ENCODE peak calls at places on chromosomes 7 and 10, in six cellular contexts. O is CD14-positive monocyte, R is Calu3, E is GM12865, J is HFF-Myc, C is RWPE1. H is an unnamed sample.
A peak's percentile ranks its signal among the peaks of the same experiment; 100 is the strongest.

GRCh38 chr7:42236266-42237161 is 495 bp downstream of the GLI3 start:
- DNase-seq in O (no peak), R (peak; percentile 19), E (no peak), J (no peak), C (peak; percentile 49), H (peak; percentile 55)

GRCh38 chr10:91043173-91043910 is 122.5 kb upstream of the ANKRD1 start:
- DNase-seq in O (no peak), R (peak; percentile 1), E (peak; percentile 23), J (peak; percentile 19), C (peak; percentile 43), H (no peak)

GRCh38 chr10:84333864-84334451 is 5.6 kb downstream of the CCSER2 start:
- DNase-seq in O (no peak), R (no peak), E (peak; percentile 43), J (no peak), C (peak; percentile 69), H (no peak)

GRCh38 chr10:113958631-113959382 is 84.9 kb upstream of the ADRB1 start:
- DNase-seq in O (no peak), R (peak; percentile 67), E (peak; percentile 64), J (peak; percentile 94), C (peak; percentile 90), H (no peak)

GRCh38 chr7:127995157-127995865 is 35.9 kb downstream of the LRRC4 start:
- DNase-seq in O (no peak), R (no peak), E (no peak), J (no peak), C (no peak), H (no peak)

GRCh38 chr7:129969881-129970446 is 17.2 kb upstream of the UBE2H start:
- DNase-seq in O (no peak), R (peak; percentile 91), E (no peak), J (peak; percentile 75), C (peak; percentile 84), H (no peak)

GRCh38 chr10:132847416-132847777 is 61.5 kb upstream of the NKX6-2 start:
- DNase-seq in O (no peak), R (no peak), E (no peak), J (no peak), C (no peak), H (no peak)

GRCh38 chr7:106284516-106285050 is at the start of gene NAMPT:
- DNase-seq in O (no peak), R (peak; percentile 65), E (peak; percentile 54), J (no peak), C (peak; percentile 18), H (peak; percentile 39)

GRCh38 chr10:22795546-22795945 is 81.2 kb upstream of the PIP4K2A start:
- DNase-seq in O (no peak), R (no peak), E (no peak), J (no peak), C (no peak), H (no peak)

GRCh38 chr7:66837661-66838060 is 83.4 kb upstream of the TMEM248 start:
- DNase-seq in O (no peak), R (no peak), E (no peak), J (no peak), C (no peak), H (no peak)

GRCh38 chr10:64334084-64334483 is 812.9 kb downstream of the REEP3 start:
- DNase-seq in O (no peak), R (no peak), E (no peak), J (no peak), C (no peak), H (no peak)

GRCh38 chr10:7672366-7673134 is 5.8 kb upstream of the ITIH5 start:
- DNase-seq in O (no peak), R (no peak), E (no peak), J (no peak), C (no peak), H (no peak)

GRCh38 chr10:68787813-68788212 is 39.5 kb upstream of the STOX1 start:
- DNase-seq in O (no peak), R (no peak), E (no peak), J (no peak), C (no peak), H (no peak)

GRCh38 chr7:5143935-5144903 is 45.8 kb upstream of the WIPI2 start:
- DNase-seq in O (peak; percentile 64), R (peak; percentile 21), E (peak; percentile 89), J (no peak), C (no peak), H (no peak)

GRCh38 chr7:5553298-5553877 is 129.8 kb upstream of the TNRC18 start:
- DNase-seq in O (no peak), R (peak; percentile 74), E (no peak), J (no peak), C (no peak), H (no peak)

GRCh38 chr7:37920305-37920618 is 178 bp upstream of the EPDR1 start:
- DNase-seq in O (no peak), R (no peak), E (no peak), J (no peak), C (no peak), H (no peak)

GRCh38 chr7:37921340-37921805 is 933 bp downstream of the EPDR1 start:
- DNase-seq in O (no peak), R (peak; percentile 54), E (peak; percentile 48), J (no peak), C (no peak), H (no peak)

GRCh38 chr7:37918526-37918925 is 1.9 kb upstream of the SFRP4 start:
- DNase-seq in O (no peak), R (no peak), E (no peak), J (no peak), C (no peak), H (no peak)

GRCh38 chr7:37921876-37922275 is 1.4 kb downstream of the EPDR1 start:
- DNase-seq in O (no peak), R (no peak), E (no peak), J (no peak), C (no peak), H (no peak)

DNA sequence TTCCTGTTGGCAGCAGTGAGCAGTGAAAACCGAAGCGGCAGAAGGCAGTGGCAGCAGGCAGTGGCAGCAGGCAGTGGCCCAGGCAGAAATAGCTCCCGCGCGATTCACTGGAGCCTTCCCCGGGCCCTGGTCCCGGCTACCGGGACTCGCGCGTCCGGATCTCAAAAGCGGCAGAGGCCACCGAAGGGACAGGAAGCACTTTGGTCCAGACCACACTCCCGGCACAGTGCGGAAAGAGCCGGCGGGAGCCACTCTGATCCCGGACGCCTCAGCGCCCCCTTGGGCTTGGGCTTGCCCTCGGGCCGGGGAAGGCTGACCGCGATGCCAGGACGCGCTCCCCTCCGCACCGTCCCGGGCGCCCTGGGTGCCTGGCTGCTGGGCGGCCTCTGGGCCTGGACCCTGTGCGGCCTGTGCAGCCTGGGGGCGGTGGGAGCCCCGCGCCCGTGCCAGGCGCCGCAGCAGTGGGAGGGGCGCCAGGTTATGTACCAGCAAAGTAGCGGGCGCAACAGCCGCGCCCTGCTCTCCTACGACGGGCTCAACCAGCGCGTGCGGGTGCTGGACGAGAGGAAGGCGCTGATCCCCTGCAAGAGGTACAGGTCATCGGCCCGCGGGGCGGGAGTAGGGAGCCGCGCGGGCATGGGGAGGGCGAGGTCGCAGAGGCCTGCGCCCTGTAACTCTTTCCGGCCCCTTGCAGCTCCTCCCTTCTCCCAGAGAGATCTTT is at the start of gene EPDR1:
- DNase-seq in O (peak; percentile 51), R (peak; percentile 90), E (peak; percentile 66), J (no peak), C (no peak), H (peak; percentile 36)
- TF ChIP-seq CTCF in O (peak; percentile 5), R (peak; percentile 57), E (peak; percentile 15), J (no peak), C (no peak), H (peak; percentile 13)

DNA sequence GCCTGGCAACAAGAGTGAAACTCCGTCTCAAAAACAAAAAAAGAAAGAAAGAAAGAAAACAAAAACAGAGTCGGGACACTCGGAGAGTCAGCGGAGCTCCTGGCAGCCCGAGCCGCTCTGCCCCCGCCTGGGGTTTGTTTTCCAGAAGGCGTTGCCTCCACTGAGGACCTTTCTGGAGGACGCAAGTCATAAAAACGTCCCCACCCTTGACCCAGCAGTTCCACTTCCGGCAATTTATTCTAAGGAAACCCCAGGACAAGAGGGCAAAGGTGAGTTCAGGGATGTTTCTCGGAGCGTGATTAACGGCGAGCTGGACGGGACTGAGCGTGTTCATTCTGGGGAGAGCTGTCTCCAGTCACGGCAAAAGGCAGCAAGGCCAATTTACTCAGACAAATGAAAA is 27.0 kb upstream of the SUN1 start:
- DNase-seq in O (no peak), R (no peak), E (no peak), J (no peak), C (no peak), H (no peak)
- TF ChIP-seq CTCF in O (no peak), R (no peak), E (no peak), J (no peak), C (no peak), H (no peak)

GRCh38 chr10:48506147-48506917 is 98.5 kb downstream of the ARHGAP22 start:
- DNase-seq in O (no peak), R (peak; percentile 51), E (peak; percentile 66), J (no peak), C (no peak), H (no peak)
- TF ChIP-seq CTCF in O (peak; percentile 15), R (peak; percentile 32), E (peak; percentile 40), J (peak; percentile 34), C (no peak), H (no peak)

DNA sequence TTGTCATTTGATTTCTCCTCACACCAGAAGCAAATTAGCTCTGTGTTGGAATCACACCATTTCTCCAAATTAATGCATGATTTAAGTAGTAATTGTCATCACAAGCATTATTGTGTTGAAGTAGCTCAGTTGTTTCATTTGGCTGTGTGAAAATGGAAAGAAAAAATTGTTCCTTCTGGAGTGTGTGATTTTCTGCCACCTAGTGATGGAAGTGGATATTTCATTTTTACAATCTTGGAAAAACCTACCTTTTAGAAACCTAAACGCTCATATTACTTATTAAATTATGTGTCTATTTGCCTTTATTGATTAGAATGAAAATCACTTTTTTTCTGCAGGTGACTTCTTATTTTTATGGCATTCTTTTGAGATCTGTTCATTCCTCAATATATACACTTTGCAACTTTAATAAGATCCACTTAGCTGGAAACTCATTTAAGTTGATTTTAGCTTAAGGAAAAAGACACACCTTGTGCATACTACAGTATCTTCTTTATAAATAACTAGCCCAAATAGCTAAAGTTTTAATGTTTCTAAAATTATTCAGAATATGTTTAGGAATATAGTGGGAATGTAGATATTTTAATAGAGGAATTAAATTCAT is 50.0 kb downstream of the SRI start:
- DNase-seq in O (no peak), R (no peak), E (peak; percentile 16), J (no peak), C (peak; percentile 9), H (no peak)
- TF ChIP-seq CTCF in O (peak; percentile 75), R (no peak), E (peak; percentile 38), J (peak; percentile 30), C (peak; percentile 81), H (peak; percentile 72)